ENCODE peak calls at places on chromosomes 7 and 10, in eight cellular contexts. L, O, T, V, Z, I, C and P are unnamed samples. For H3K4me1, the result is how much of the 10 kb centered on the place peaks cover.

GRCh38 chr7:4131043-4131442 is 551.1 kb upstream of the FOXK1 start:
- DNase-seq in L (no peak), O (peak), T (no peak), V (no peak), Z (no peak), I (no peak), C (no peak), P (no peak)

GRCh38 chr10:13671874-13672273 is 85.1 kb downstream of the PRPF18 start:
- DNase-seq in L (no peak), O (peak), T (no peak), V (no peak), Z (no peak), I (no peak), C (no peak), P (no peak)

GRCh38 chr10:58240531-58240930 is 27.2 kb downstream of the IPMK start:
- DNase-seq in L (no peak), O (no peak), T (no peak), V (no peak), Z (peak), I (no peak), C (no peak), P (no peak)

GRCh38 chr7:105837765-105838241 is 38.6 kb downstream of the ATXN7L1 start:
- DNase-seq in L (no peak), O (no peak), T (no peak), V (no peak), Z (no peak), I (peak), C (no peak), P (no peak)

GRCh38 chr7:151179287-151179860 is 7.7 kb downstream of the ASB10 start:
- DNase-seq in L (no peak), O (no peak), T (no peak), V (no peak), Z (no peak), I (no peak), C (no peak), P (no peak)

GRCh38 chr7:51025668-51026067 is 243.0 kb upstream of the GRB10 start:
- DNase-seq in L (no peak), O (no peak), T (no peak), V (no peak), Z (peak), I (no peak), C (no peak), P (no peak)

GRCh38 chr7:98249106-98249505 is 2.9 kb downstream of the TECPR1 start:
- DNase-seq in L (peak), O (no peak), T (no peak), V (no peak), Z (no peak), I (no peak), C (no peak), P (no peak)

GRCh38 chr7:154592392-154592791 is 410.5 kb downstream of the PAXIP1 start:
- DNase-seq in L (no peak), O (no peak), T (no peak), V (no peak), Z (no peak), I (no peak), C (no peak), P (no peak)

GRCh38 chr10:117439243-117439912 is 64.1 kb upstream of the PDZD8 start:
- DNase-seq in L (peak), O (no peak), T (peak), V (no peak), Z (peak), I (no peak), C (no peak), P (no peak)
- H3K4me1 ChIP-seq in L (under half), O (under half), T (under half), V (under half), Z (under half), I (under half), C (under half), P (under half)

GRCh38 chr7:100891555-100891954 is 2.0 kb upstream of the UFSP1 start:
- DNase-seq in L (peak), O (no peak), T (no peak), V (no peak), Z (no peak), I (no peak), C (no peak), P (no peak)
- H3K4me1 ChIP-seq in L (under half), O (half or more), T (under half), V (under half), Z (under half), I (half or more), C (half or more), P (under half)

GRCh38 chr10:113027574-113028392 is 77.7 kb downstream of the TCF7L2 start:
- DNase-seq in L (no peak), O (no peak), T (no peak), V (no peak), Z (no peak), I (no peak), C (no peak), P (peak)
- H3K4me1 ChIP-seq in L (under half), O (under half), T (under half), V (half or more), Z (under half), I (under half), C (under half), P (under half)

DNA sequence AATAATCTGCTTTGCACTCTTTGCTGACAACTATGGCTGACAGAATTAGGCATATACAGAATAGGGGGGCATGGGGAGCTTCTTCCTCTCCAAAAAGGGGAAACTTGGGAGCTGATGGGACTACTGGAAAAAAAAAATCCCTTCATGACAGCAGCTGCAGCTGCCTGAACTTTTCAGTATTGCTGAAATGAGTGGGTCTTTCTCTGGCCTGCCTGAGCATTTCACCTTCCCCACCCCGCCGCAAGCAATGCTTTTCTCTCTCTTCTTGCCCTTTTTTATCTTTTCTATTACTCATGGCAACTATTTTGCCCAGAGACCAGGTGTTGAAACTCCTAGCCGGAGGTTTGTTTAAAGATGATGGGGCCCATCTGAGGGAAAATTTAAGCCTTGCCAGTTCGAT is 244.9 kb downstream of the SEMA3D start:
- DNase-seq in L (no peak), O (no peak), T (no peak), V (no peak), Z (no peak), I (no peak), C (no peak), P (no peak)
- H3K4me1 ChIP-seq in L (under half), O (under half), T (under half), V (under half), Z (under half), I (under half), C (under half), P (under half)

DNA sequence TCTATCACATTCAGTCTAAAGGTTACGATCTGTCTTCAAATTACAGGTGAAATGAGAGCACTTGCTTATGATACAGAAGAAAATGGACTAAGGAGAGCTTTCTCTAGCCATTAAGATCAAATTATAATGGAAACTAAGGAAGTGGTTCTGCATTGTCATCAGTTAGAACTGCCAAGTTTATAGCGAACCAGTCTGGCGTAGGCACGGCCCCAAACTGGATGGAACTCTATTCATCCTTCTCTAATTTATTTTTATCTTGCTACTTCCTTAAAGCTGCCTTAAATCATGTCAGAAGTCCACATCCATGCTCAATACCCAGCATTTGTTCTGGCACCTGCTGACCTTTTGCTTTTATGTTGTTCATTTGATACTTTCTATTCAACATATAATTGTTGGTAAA is 63.7 kb upstream of the APBB1IP start:
- DNase-seq in L (no peak), O (no peak), T (no peak), V (no peak), Z (no peak), I (no peak), C (no peak), P (no peak)
- H3K4me1 ChIP-seq in L (under half), O (under half), T (under half), V (under half), Z (under half), I (under half), C (under half), P (under half)